ENCODE peak calls at places on chromosomes 16 and 17, in seven cellular contexts. A is germinal center, R is breast epithelium, K is Daoy, F is G401, H is left lung, N is heart left ventricle. P is an unnamed sample.
A peak's percentile ranks its signal among the peaks of the same experiment; 100 is the strongest.

GRCh38 chr17:9645858-9646555 is 690 bp downstream of the USP43 start:
- DNase-seq in N (peak; percentile 22), R (peak; percentile 42), H (peak; percentile 89), A (peak; percentile 22), K (peak; percentile 64), F (peak; percentile 6), P (no peak)

GRCh38 chr16:65660390-65660789 is 538.5 kb upstream of the CDH11 start:
- DNase-seq in R (no peak), K (no peak), H (no peak), N (no peak), A (no peak), F (no peak), P (no peak)

GRCh38 chr16:88309174-88309904 is 73.4 kb upstream of the ZNF469 start:
- DNase-seq in F (no peak), A (no peak), K (no peak), R (no peak), N (no peak), H (peak; percentile 38), P (no peak)

GRCh38 chr17:59848778-59849177 is 44.0 kb downstream of the TUBD1 start:
- DNase-seq in N (no peak), A (no peak), H (peak; percentile 92), R (no peak), F (no peak), K (peak; percentile 37), P (no peak)

GRCh38 chr17:30251931-30252330 is 16.4 kb upstream of the SLC6A4 start:
- DNase-seq in K (no peak), A (no peak), N (no peak), F (no peak), H (no peak), R (no peak), P (no peak)

GRCh38 chr17:41324180-41325075 is 8.9 kb upstream of the KRTAP17-1 start:
- DNase-seq in H (no peak), K (peak; percentile 33), R (peak; percentile 66), F (peak; percentile 26), N (no peak), A (no peak), P (no peak)

GRCh38 chr17:11598274-11599221 is at the start of gene DNAH9:
- DNase-seq in A (peak; percentile 8), R (peak; percentile 99), K (peak; percentile 95), H (peak; percentile 94), N (peak; percentile 94), F (peak; percentile 51), P (peak; percentile 99)

GRCh38 chr16:51184702-51185433 is 33.8 kb upstream of the SALL1 start:
- DNase-seq in N (no peak), H (no peak), F (no peak), R (no peak), A (no peak), K (no peak), P (peak; percentile 75)

GRCh38 chr17:81030726-81031570 is 4.0 kb upstream of the BAIAP2 start:
- DNase-seq in N (peak; percentile 71), K (no peak), F (peak; percentile 9), H (peak; percentile 81), A (no peak), R (no peak), P (no peak)